ENCODE peak calls at places on chromosomes 12 and 14, in nine cellular contexts. R is NCI-H345; N is AG20443; E is Daoy; W is CD8-positive, alpha-beta T cell; K is NCI-H146; S is dermis microvascular lymphatic vessel endothelial cell; Q is brain microvascular endothelial cell; X is AG09309. U is an unnamed sample.

GRCh38 chr14:71725802-71726638 is 206.2 kb upstream of the RGS6 start:
- DNase-seq in R (no peak), N (peak), E (peak), W (no peak), K (no peak), S (peak), Q (peak), X (no peak), U (no peak)

GRCh38 chr12:120697344-120697743 is 10.4 kb downstream of the MLEC start:
- DNase-seq in R (no peak), N (no peak), E (no peak), W (no peak), K (no peak), S (no peak), Q (no peak), X (no peak), U (no peak)

GRCh38 chr12:46669720-46670119 is 156.1 kb downstream of the SLC38A4 start:
- DNase-seq in R (no peak), N (no peak), E (no peak), W (no peak), K (no peak), S (no peak), Q (no peak), X (no peak), U (no peak)

GRCh38 chr12:7439579-7440505 is 4.1 kb downstream of the CD163L1 start:
- DNase-seq in R (peak), N (peak), E (no peak), W (no peak), K (peak), S (peak), Q (peak), X (no peak), U (peak)

GRCh38 chr12:2299207-2299606 is 246.4 kb downstream of the CACNA1C start:
- DNase-seq in R (peak), N (no peak), E (peak), W (no peak), K (no peak), S (no peak), Q (no peak), X (no peak), U (no peak)

GRCh38 chr12:25373396-25373795 is 122.7 kb upstream of the KRAS start:
- DNase-seq in R (no peak), N (no peak), E (no peak), W (no peak), K (no peak), S (no peak), Q (no peak), X (no peak), U (no peak)

GRCh38 chr12:78746001-78746400 is 118.6 kb upstream of the SYT1 start:
- DNase-seq in R (peak), N (no peak), E (no peak), W (no peak), K (no peak), S (no peak), Q (no peak), X (no peak), U (no peak)

GRCh38 chr14:101235042-101235871 is 326.0 kb upstream of the DIO3 start:
- DNase-seq in R (peak), N (peak), E (peak), W (no peak), K (peak), S (peak), Q (peak), X (no peak), U (peak)

GRCh38 chr12:127893875-127894635 is 372.9 kb upstream of the TMEM132C start:
- DNase-seq in R (no peak), N (no peak), E (peak), W (no peak), K (no peak), S (no peak), Q (peak), X (no peak), U (peak)

GRCh38 chr14:100733152-100733850 is 6.6 kb downstream of the DLK1 start:
- DNase-seq in R (peak), N (no peak), E (no peak), W (no peak), K (no peak), S (no peak), Q (no peak), X (no peak), U (no peak)

GRCh38 chr14:99560946-99561683 is 42.9 kb downstream of the CCDC85C start:
- DNase-seq in R (peak), N (no peak), E (no peak), W (no peak), K (no peak), S (no peak), Q (no peak), X (no peak), U (no peak)

GRCh38 chr12:104002686-104003085 is 37.0 kb downstream of the TDG start:
- DNase-seq in R (no peak), N (no peak), E (no peak), W (no peak), K (no peak), S (no peak), Q (no peak), X (no peak), U (no peak)

GRCh38 chr12:113422030-113422900 is at the start of gene SDSL:
- DNase-seq in R (no peak), N (peak), E (peak), W (no peak), K (peak), S (peak), Q (peak), X (peak), U (no peak)

GRCh38 chr14:38171197-38171596 is 36.5 kb upstream of the SSTR1 start:
- DNase-seq in R (no peak), N (no peak), E (peak), W (no peak), K (no peak), S (no peak), Q (no peak), X (peak), U (no peak)

GRCh38 chr12:118544569-118544968 is 168.2 kb downstream of the SUDS3 start:
- DNase-seq in R (no peak), N (no peak), E (no peak), W (no peak), K (no peak), S (no peak), Q (peak), X (no peak), U (no peak)

GRCh38 chr12:29051221-29051620 is 97.9 kb upstream of the FAR2 start:
- DNase-seq in R (no peak), N (no peak), E (no peak), W (no peak), K (no peak), S (no peak), Q (peak), X (no peak), U (no peak)

GRCh38 chr12:40730281-40730680 is 38.0 kb downstream of the CNTN1 start:
- DNase-seq in R (no peak), N (no peak), E (no peak), W (no peak), K (no peak), S (no peak), Q (no peak), X (no peak), U (no peak)

GRCh38 chr12:109804820-109805761 is 28.1 kb downstream of the TRPV4 start:
- DNase-seq in R (peak), N (peak), E (peak), W (peak), K (peak), S (peak), Q (peak), X (no peak), U (peak)

GRCh38 chr12:126582231-126582630 is 1517.0 kb downstream of the AACS start:
- DNase-seq in R (no peak), N (no peak), E (peak), W (no peak), K (no peak), S (peak), Q (no peak), X (no peak), U (no peak)

GRCh38 chr12:115338566-115339294 is 654.8 kb upstream of the TBX3 start:
- DNase-seq in R (no peak), N (no peak), E (no peak), W (no peak), K (no peak), S (no peak), Q (no peak), X (no peak), U (no peak)

GRCh38 chr12:125579916-125580315 is 514.7 kb downstream of the AACS start:
- DNase-seq in R (no peak), N (no peak), E (no peak), W (no peak), K (no peak), S (no peak), Q (no peak), X (no peak), U (no peak)

GRCh38 chr14:90559811-90560492 is 163.1 kb downstream of the CALM1 start:
- DNase-seq in R (no peak), N (no peak), E (no peak), W (no peak), K (peak), S (no peak), Q (no peak), X (no peak), U (no peak)

GRCh38 chr14:75401356-75401755 is 26.5 kb upstream of the JDP2 start:
- DNase-seq in R (no peak), N (peak), E (peak), W (no peak), K (no peak), S (no peak), Q (peak), X (no peak), U (no peak)

GRCh38 chr12:87801860-87802720 is 227.1 kb downstream of the C12orf50 start:
- DNase-seq in R (peak), N (no peak), E (peak), W (no peak), K (no peak), S (peak), Q (no peak), X (no peak), U (no peak)

GRCh38 chr12:80648866-80649265 is 58.6 kb upstream of the MYF6 start:
- DNase-seq in R (no peak), N (peak), E (no peak), W (no peak), K (no peak), S (no peak), Q (peak), X (peak), U (no peak)

GRCh38 chr12:65170245-65170881 is 980 bp downstream of the LEMD3 start:
- DNase-seq in R (peak), N (peak), E (peak), W (peak), K (peak), S (peak), Q (peak), X (no peak), U (peak)

GRCh38 chr12:93699271-93700141 is 22.3 kb downstream of the CRADD start:
- DNase-seq in R (peak), N (no peak), E (peak), W (no peak), K (peak), S (no peak), Q (peak), X (peak), U (no peak)

GRCh38 chr12:47098099-47098498 is 18.3 kb upstream of the AMIGO2 start:
- DNase-seq in R (no peak), N (no peak), E (no peak), W (no peak), K (no peak), S (no peak), Q (no peak), X (no peak), U (no peak)

GRCh38 chr12:29389295-29389919 is 8.4 kb upstream of the ERGIC2 start:
- DNase-seq in R (no peak), N (no peak), E (no peak), W (no peak), K (no peak), S (peak), Q (no peak), X (no peak), U (no peak)

GRCh38 chr12:51449569-51450246 is 25.1 kb downstream of the SLC4A8 start:
- DNase-seq in R (no peak), N (peak), E (peak), W (no peak), K (no peak), S (no peak), Q (no peak), X (peak), U (no peak)

GRCh38 chr12:14871247-14871646 is 14.4 kb downstream of the MGP start:
- DNase-seq in R (no peak), N (no peak), E (no peak), W (no peak), K (no peak), S (no peak), Q (no peak), X (no peak), U (no peak)

GRCh38 chr12:85920324-85920947 is 46.3 kb downstream of the NTS start:
- DNase-seq in R (peak), N (peak), E (no peak), W (no peak), K (peak), S (peak), Q (no peak), X (no peak), U (no peak)

GRCh38 chr12:68515793-68516192 is 94.9 kb upstream of the RAP1B start:
- DNase-seq in R (no peak), N (no peak), E (no peak), W (no peak), K (no peak), S (no peak), Q (no peak), X (no peak), U (no peak)

U was measured in glutamatergic neuron.